ENCODE peak calls at places on chromosomes 1 and 21, in seven cellular contexts. One of them, this sample, is unnamed.

GRCh38 chr1:102628008-102628736 is 480.1 kb downstream of the COL11A1 start:
- DNase-seq in sigmoid colon: no peak
- DNase-seq in thoracic aorta: no peak
- DNase-seq in mesendoderm: no peak
- DNase-seq in heart left ventricle: no peak
- DNase-seq in suprapubic skin: no peak
- DNase-seq in endothelial cell of umbilical vein: no peak
- DNase-seq in this sample: no peak

GRCh38 chr1:86472165-86472564 is 3.4 kb downstream of the CLCA1 start:
- DNase-seq in sigmoid colon: no peak
- DNase-seq in thoracic aorta: no peak
- DNase-seq in mesendoderm: no peak
- DNase-seq in heart left ventricle: no peak
- DNase-seq in suprapubic skin: no peak
- DNase-seq in endothelial cell of umbilical vein: no peak
- DNase-seq in this sample: no peak

GRCh38 chr1:114352797-114353196 is 158.2 kb downstream of the TRIM33 start:
- DNase-seq in sigmoid colon: no peak
- DNase-seq in thoracic aorta: no peak
- DNase-seq in mesendoderm: no peak
- DNase-seq in heart left ventricle: no peak
- DNase-seq in suprapubic skin: no peak
- DNase-seq in endothelial cell of umbilical vein: no peak
- DNase-seq in this sample: no peak

GRCh38 chr1:163747261-163747660 is 425.5 kb downstream of the NUF2 start:
- DNase-seq in sigmoid colon: no peak
- DNase-seq in thoracic aorta: no peak
- DNase-seq in mesendoderm: peak; percentile 77
- DNase-seq in heart left ventricle: no peak
- DNase-seq in suprapubic skin: no peak
- DNase-seq in endothelial cell of umbilical vein: no peak
- DNase-seq in this sample: no peak

GRCh38 chr21:31781737-31782136 is 49.8 kb upstream of the SCAF4 start:
- DNase-seq in sigmoid colon: peak; percentile 66
- DNase-seq in thoracic aorta: peak; percentile 21
- DNase-seq in mesendoderm: no peak
- DNase-seq in heart left ventricle: peak; percentile 42
- DNase-seq in suprapubic skin: no peak
- DNase-seq in endothelial cell of umbilical vein: no peak
- DNase-seq in this sample: peak; percentile 73

GRCh38 chr1:97385536-97385935 is 535.3 kb downstream of the DPYD start:
- DNase-seq in sigmoid colon: no peak
- DNase-seq in thoracic aorta: no peak
- DNase-seq in mesendoderm: no peak
- DNase-seq in heart left ventricle: no peak
- DNase-seq in suprapubic skin: no peak
- DNase-seq in endothelial cell of umbilical vein: no peak
- DNase-seq in this sample: no peak

GRCh38 chr1:196538473-196538872 is 69.8 kb downstream of the KCNT2 start:
- DNase-seq in sigmoid colon: no peak
- DNase-seq in thoracic aorta: no peak
- DNase-seq in mesendoderm: peak; percentile 65
- DNase-seq in heart left ventricle: no peak
- DNase-seq in suprapubic skin: no peak
- DNase-seq in endothelial cell of umbilical vein: no peak
- DNase-seq in this sample: no peak

GRCh38 chr1:59833991-59834390 is 19.2 kb downstream of the HOOK1 start:
- DNase-seq in sigmoid colon: no peak
- DNase-seq in thoracic aorta: no peak
- DNase-seq in mesendoderm: no peak
- DNase-seq in heart left ventricle: no peak
- DNase-seq in suprapubic skin: no peak
- DNase-seq in endothelial cell of umbilical vein: no peak
- DNase-seq in this sample: no peak

GRCh38 chr1:235284231-235284630 is 43.7 kb downstream of the ARID4B start:
- DNase-seq in sigmoid colon: no peak
- DNase-seq in thoracic aorta: no peak
- DNase-seq in mesendoderm: no peak
- DNase-seq in heart left ventricle: no peak
- DNase-seq in suprapubic skin: no peak
- DNase-seq in endothelial cell of umbilical vein: no peak
- DNase-seq in this sample: no peak

GRCh38 chr1:108830119-108831008 is 26.5 kb downstream of the AKNAD1 start:
- DNase-seq in sigmoid colon: peak; percentile 93
- DNase-seq in thoracic aorta: peak; percentile 45
- DNase-seq in mesendoderm: no peak
- DNase-seq in heart left ventricle: peak; percentile 90
- DNase-seq in suprapubic skin: peak; percentile 92
- DNase-seq in endothelial cell of umbilical vein: peak; percentile 94
- DNase-seq in this sample: peak; percentile 85

GRCh38 chr21:29092102-29092959 is 18.9 kb upstream of the CCT8 start:
- DNase-seq in sigmoid colon: no peak
- DNase-seq in thoracic aorta: no peak
- DNase-seq in mesendoderm: no peak
- DNase-seq in heart left ventricle: no peak
- DNase-seq in suprapubic skin: no peak
- DNase-seq in endothelial cell of umbilical vein: peak; percentile 15
- DNase-seq in this sample: no peak

GRCh38 chr1:156583821-156584622 is 4.5 kb downstream of the TTC24 start:
- DNase-seq in sigmoid colon: peak; percentile 87
- DNase-seq in thoracic aorta: no peak
- DNase-seq in mesendoderm: peak; percentile 92
- DNase-seq in heart left ventricle: peak; percentile 66
- DNase-seq in suprapubic skin: no peak
- DNase-seq in endothelial cell of umbilical vein: peak; percentile 82
- DNase-seq in this sample: peak; percentile 79

GRCh38 chr1:185917646-185918045 is 183.5 kb downstream of the HMCN1 start:
- DNase-seq in sigmoid colon: no peak
- DNase-seq in thoracic aorta: no peak
- DNase-seq in mesendoderm: peak; percentile 77
- DNase-seq in heart left ventricle: no peak
- DNase-seq in suprapubic skin: no peak
- DNase-seq in endothelial cell of umbilical vein: peak; percentile 50
- DNase-seq in this sample: no peak

GRCh38 chr21:25934771-25935224 is 200.0 kb downstream of the GABPA start:
- DNase-seq in sigmoid colon: peak; percentile 92
- DNase-seq in thoracic aorta: peak; percentile 65
- DNase-seq in mesendoderm: peak; percentile 53
- DNase-seq in heart left ventricle: peak; percentile 81
- DNase-seq in suprapubic skin: no peak
- DNase-seq in endothelial cell of umbilical vein: peak; percentile 97
- DNase-seq in this sample: peak; percentile 89

GRCh38 chr1:65792671-65793358 is at the start of gene PDE4B:
- DNase-seq in sigmoid colon: no peak
- DNase-seq in thoracic aorta: no peak
- DNase-seq in mesendoderm: peak; percentile 56
- DNase-seq in heart left ventricle: no peak
- DNase-seq in suprapubic skin: no peak
- DNase-seq in endothelial cell of umbilical vein: peak; percentile 22
- DNase-seq in this sample: no peak

GRCh38 chr1:86762336-86762735 is 58.0 kb downstream of the SH3GLB1 start:
- DNase-seq in sigmoid colon: no peak
- DNase-seq in thoracic aorta: no peak
- DNase-seq in mesendoderm: no peak
- DNase-seq in heart left ventricle: no peak
- DNase-seq in suprapubic skin: no peak
- DNase-seq in endothelial cell of umbilical vein: no peak
- DNase-seq in this sample: no peak

GRCh38 chr1:226355679-226356583 is 47.0 kb upstream of the LIN9 start:
- DNase-seq in sigmoid colon: no peak
- DNase-seq in thoracic aorta: no peak
- DNase-seq in mesendoderm: no peak
- DNase-seq in heart left ventricle: peak; percentile 83
- DNase-seq in suprapubic skin: no peak
- DNase-seq in endothelial cell of umbilical vein: no peak
- DNase-seq in this sample: no peak

GRCh38 chr1:17207046-17207445 is 2.1 kb downstream of the PADI1 start:
- DNase-seq in sigmoid colon: peak; percentile 76
- DNase-seq in thoracic aorta: no peak
- DNase-seq in mesendoderm: no peak
- DNase-seq in heart left ventricle: no peak
- DNase-seq in suprapubic skin: no peak
- DNase-seq in endothelial cell of umbilical vein: no peak
- DNase-seq in this sample: peak; percentile 76

DNA sequence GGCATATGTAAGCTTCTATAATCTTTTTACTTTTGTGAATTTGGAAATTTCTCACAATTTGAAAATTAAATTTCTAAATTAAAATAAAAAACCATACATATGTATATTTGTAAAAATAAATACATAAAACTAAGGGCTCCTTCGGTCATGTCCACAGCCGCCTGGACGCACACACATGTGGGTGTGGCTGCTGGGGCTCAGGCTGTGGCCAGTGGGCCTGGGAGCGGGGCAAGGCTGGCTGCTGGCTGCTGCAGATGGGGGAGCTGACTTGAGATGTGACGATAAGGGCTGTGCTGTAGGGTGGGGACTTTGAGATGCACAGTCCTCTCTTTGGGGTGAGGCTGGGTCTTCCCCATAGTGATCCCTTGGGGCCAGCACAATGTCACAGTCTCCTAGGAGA is 4.8 kb downstream of the RER1 start:
- DNase-seq in sigmoid colon: no peak
- DNase-seq in thoracic aorta: no peak
- DNase-seq in mesendoderm: no peak
- DNase-seq in heart left ventricle: no peak
- DNase-seq in suprapubic skin: no peak
- DNase-seq in endothelial cell of umbilical vein: no peak
- DNase-seq in this sample: no peak
- H3K36me3 ChIP-seq in sigmoid colon: peaks cover 51% of the 10 kb centered on the region
- H3K36me3 ChIP-seq in thoracic aorta: peaks cover 47% of the 10 kb centered on the region
- H3K36me3 ChIP-seq in mesendoderm: peaks cover 23% of the 10 kb centered on the region
- H3K36me3 ChIP-seq in heart left ventricle: peaks cover 7% of the 10 kb centered on the region
- H3K36me3 ChIP-seq in suprapubic skin: peaks cover 62% of the 10 kb centered on the region
- H3K36me3 ChIP-seq in endothelial cell of umbilical vein: peaks cover 13% of the 10 kb centered on the region
- H3K36me3 ChIP-seq in this sample: peaks cover 87% of the 10 kb centered on the region

GRCh38 chr1:38029725-38030511 is 16.7 kb downstream of the POU3F1 start:
- DNase-seq in sigmoid colon: peak; percentile 68
- DNase-seq in thoracic aorta: no peak
- DNase-seq in mesendoderm: peak; percentile 88
- DNase-seq in heart left ventricle: peak; percentile 36
- DNase-seq in suprapubic skin: no peak
- DNase-seq in endothelial cell of umbilical vein: peak; percentile 79
- DNase-seq in this sample: no peak
- H3K4me3 ChIP-seq in sigmoid colon: peak overlapping the region; percentile 14
- H3K4me3 ChIP-seq in thoracic aorta: peak overlapping the region; percentile 44
- H3K4me3 ChIP-seq in mesendoderm: no peak overlapping the region
- H3K4me3 ChIP-seq in heart left ventricle: no peak overlapping the region
- H3K4me3 ChIP-seq in suprapubic skin: no peak overlapping the region
- H3K4me3 ChIP-seq in endothelial cell of umbilical vein: no peak overlapping the region
- H3K4me3 ChIP-seq in this sample: no peak overlapping the region

DNA sequence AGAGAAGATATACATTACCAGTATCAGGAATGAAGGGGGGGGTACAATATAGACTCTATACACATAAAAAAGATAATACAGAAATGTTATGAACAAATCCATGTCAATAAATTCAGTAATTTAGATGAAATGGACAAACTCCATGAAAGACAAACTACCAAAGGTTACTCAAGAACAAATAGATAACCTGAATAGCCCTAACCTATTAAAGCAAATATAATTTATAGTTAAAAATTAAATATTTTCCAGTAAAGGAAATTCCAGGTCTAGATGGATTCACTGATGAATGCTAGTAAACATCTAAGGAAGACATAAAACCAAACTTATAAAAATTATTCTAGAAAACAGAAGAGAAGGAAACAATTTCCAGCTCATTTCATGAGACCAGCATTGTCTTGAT is 13.2 kb downstream of the BLZF1 start:
- DNase-seq in sigmoid colon: no peak
- DNase-seq in thoracic aorta: no peak
- DNase-seq in mesendoderm: no peak
- DNase-seq in heart left ventricle: no peak
- DNase-seq in suprapubic skin: no peak
- DNase-seq in endothelial cell of umbilical vein: no peak
- DNase-seq in this sample: no peak
- H3K36me3 ChIP-seq in sigmoid colon: peaks cover 42% of the 10 kb centered on the region
- H3K36me3 ChIP-seq in thoracic aorta: peaks cover 46% of the 10 kb centered on the region
- H3K36me3 ChIP-seq in mesendoderm: no peaks in the 10 kb centered on the region
- H3K36me3 ChIP-seq in heart left ventricle: peaks cover 44% of the 10 kb centered on the region
- H3K36me3 ChIP-seq in suprapubic skin: peaks cover 82% of the 10 kb centered on the region
- H3K36me3 ChIP-seq in endothelial cell of umbilical vein: peaks cover 20% of the 10 kb centered on the region
- H3K36me3 ChIP-seq in this sample: peaks cover 82% of the 10 kb centered on the region

GRCh38 chr1:56975446-56975845 is 9.6 kb upstream of the C8B start:
- DNase-seq in sigmoid colon: no peak
- DNase-seq in thoracic aorta: no peak
- DNase-seq in mesendoderm: no peak
- DNase-seq in heart left ventricle: no peak
- DNase-seq in suprapubic skin: no peak
- DNase-seq in endothelial cell of umbilical vein: no peak
- DNase-seq in this sample: no peak

GRCh38 chr1:56972971-56973370 is 7.2 kb upstream of the C8B start:
- DNase-seq in sigmoid colon: no peak
- DNase-seq in thoracic aorta: no peak
- DNase-seq in mesendoderm: no peak
- DNase-seq in heart left ventricle: no peak
- DNase-seq in suprapubic skin: no peak
- DNase-seq in endothelial cell of umbilical vein: no peak
- DNase-seq in this sample: no peak

GRCh38 chr1:56973898-56974752 is 8.3 kb upstream of the C8B start:
- DNase-seq in sigmoid colon: no peak
- DNase-seq in thoracic aorta: no peak
- DNase-seq in mesendoderm: no peak
- DNase-seq in heart left ventricle: no peak
- DNase-seq in suprapubic skin: no peak
- DNase-seq in endothelial cell of umbilical vein: no peak
- DNase-seq in this sample: no peak

GRCh38 chr1:56978819-56979218 is 13.0 kb upstream of the C8B start:
- DNase-seq in sigmoid colon: no peak
- DNase-seq in thoracic aorta: no peak
- DNase-seq in mesendoderm: no peak
- DNase-seq in heart left ventricle: no peak
- DNase-seq in suprapubic skin: no peak
- DNase-seq in endothelial cell of umbilical vein: no peak
- DNase-seq in this sample: no peak

DNA sequence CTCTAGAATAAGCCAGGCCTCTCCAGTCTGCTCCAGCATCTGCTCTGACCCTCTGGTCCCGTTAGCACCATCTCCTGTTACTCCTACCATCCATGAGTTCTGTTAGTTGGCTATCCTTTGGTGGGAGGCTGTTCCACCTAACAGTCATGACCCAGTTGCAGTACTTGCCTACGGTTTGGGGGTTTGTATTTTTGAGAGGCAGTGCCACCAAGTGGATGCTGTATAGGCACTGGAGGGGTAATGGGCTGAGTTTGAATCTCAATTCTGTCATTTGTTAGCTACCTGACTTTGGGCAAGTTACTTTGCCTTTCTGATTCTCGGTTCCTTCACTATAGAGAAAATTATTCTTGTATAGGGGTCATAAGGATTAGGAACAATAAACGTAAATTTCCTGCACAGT is 12.1 kb upstream of the C8B start:
- DNase-seq in sigmoid colon: no peak
- DNase-seq in thoracic aorta: no peak
- DNase-seq in mesendoderm: no peak
- DNase-seq in heart left ventricle: no peak
- DNase-seq in suprapubic skin: no peak
- DNase-seq in endothelial cell of umbilical vein: no peak
- DNase-seq in this sample: no peak
- H3K4me3 ChIP-seq in sigmoid colon: no peak overlapping the region
- H3K4me3 ChIP-seq in thoracic aorta: no peak overlapping the region
- H3K4me3 ChIP-seq in mesendoderm: no peak overlapping the region
- H3K4me3 ChIP-seq in heart left ventricle: no peak overlapping the region
- H3K4me3 ChIP-seq in suprapubic skin: no peak overlapping the region
- H3K4me3 ChIP-seq in endothelial cell of umbilical vein: no peak overlapping the region
- H3K4me3 ChIP-seq in this sample: no peak overlapping the region

This sample was measured in tibial artery.